ENCODE peak calls at places on chromosomes 11 and 22, in eight cellular contexts. One of them, this sample, is unnamed.

GRCh38 chr22:40083794-40084193 is 89.0 kb downstream of the FAM83F start:
- DNase-seq in PC-3: no peak
- DNase-seq in neural progenitor cell: no peak
- DNase-seq in IMR-90: no peak
- DNase-seq in hepatocyte: no peak
- DNase-seq in MM.1S: no peak
- DNase-seq in fibroblast of lung: no peak
- DNase-seq in HCT116: no peak
- DNase-seq in this sample: no peak

GRCh38 chr11:96744697-96745096 is 354.9 kb downstream of the JRKL start:
- DNase-seq in MM.1S: no peak
- DNase-seq in PC-3: no peak
- DNase-seq in HCT116: no peak
- DNase-seq in neural progenitor cell: no peak
- DNase-seq in fibroblast of lung: no peak
- DNase-seq in IMR-90: peak; percentile 16
- DNase-seq in hepatocyte: no peak
- DNase-seq in this sample: no peak

GRCh38 chr11:116692318-116693106 is 80.3 kb downstream of the BUD13 start:
- DNase-seq in fibroblast of lung: no peak
- DNase-seq in HCT116: no peak
- DNase-seq in MM.1S: no peak
- DNase-seq in hepatocyte: no peak
- DNase-seq in IMR-90: no peak
- DNase-seq in PC-3: no peak
- DNase-seq in neural progenitor cell: no peak
- DNase-seq in this sample: no peak

GRCh38 chr11:79626135-79626748 is 185.4 kb upstream of the TENM4 start:
- DNase-seq in MM.1S: peak; percentile 38
- DNase-seq in fibroblast of lung: peak; percentile 11
- DNase-seq in PC-3: peak; percentile 22
- DNase-seq in IMR-90: peak; percentile 2
- DNase-seq in HCT116: no peak
- DNase-seq in hepatocyte: no peak
- DNase-seq in neural progenitor cell: no peak
- DNase-seq in this sample: peak; percentile 6

GRCh38 chr11:3609416-3610265 is 32.2 kb downstream of the ART5 start:
- DNase-seq in PC-3: peak; percentile 64
- DNase-seq in hepatocyte: peak; percentile 63
- DNase-seq in neural progenitor cell: peak; percentile 61
- DNase-seq in fibroblast of lung: no peak
- DNase-seq in HCT116: peak; percentile 35
- DNase-seq in MM.1S: peak; percentile 40
- DNase-seq in IMR-90: peak; percentile 37
- DNase-seq in this sample: no peak

GRCh38 chr11:79957702-79958101 is 516.9 kb upstream of the TENM4 start:
- DNase-seq in hepatocyte: no peak
- DNase-seq in IMR-90: no peak
- DNase-seq in PC-3: no peak
- DNase-seq in HCT116: no peak
- DNase-seq in MM.1S: no peak
- DNase-seq in neural progenitor cell: no peak
- DNase-seq in fibroblast of lung: no peak
- DNase-seq in this sample: no peak

GRCh38 chr11:44329472-44330230 is 19.7 kb upstream of the ALX4 start:
- DNase-seq in MM.1S: no peak
- DNase-seq in IMR-90: no peak
- DNase-seq in neural progenitor cell: no peak
- DNase-seq in PC-3: no peak
- DNase-seq in HCT116: no peak
- DNase-seq in fibroblast of lung: no peak
- DNase-seq in hepatocyte: no peak
- DNase-seq in this sample: no peak

GRCh38 chr11:2770556-2771301 is 70.9 kb upstream of the KCNQ1OT1 start:
- DNase-seq in MM.1S: no peak
- DNase-seq in fibroblast of lung: no peak
- DNase-seq in IMR-90: no peak
- DNase-seq in PC-3: no peak
- DNase-seq in neural progenitor cell: peak; percentile 1
- DNase-seq in HCT116: no peak
- DNase-seq in hepatocyte: no peak
- DNase-seq in this sample: no peak

GRCh38 chr22:23418159-23418788 is 161.8 kb downstream of the IGLL1 start:
- DNase-seq in fibroblast of lung: no peak
- DNase-seq in IMR-90: no peak
- DNase-seq in neural progenitor cell: peak; percentile 1
- DNase-seq in PC-3: no peak
- DNase-seq in HCT116: no peak
- DNase-seq in hepatocyte: no peak
- DNase-seq in MM.1S: no peak
- DNase-seq in this sample: no peak

GRCh38 chr22:26549902-26550497 is 37.7 kb upstream of the TFIP11 start:
- DNase-seq in IMR-90: no peak
- DNase-seq in HCT116: no peak
- DNase-seq in hepatocyte: no peak
- DNase-seq in PC-3: no peak
- DNase-seq in MM.1S: no peak
- DNase-seq in neural progenitor cell: no peak
- DNase-seq in fibroblast of lung: peak; percentile 50
- DNase-seq in this sample: no peak

GRCh38 chr22:20216863-20217499 is 51.1 kb downstream of the RTN4R start:
- DNase-seq in hepatocyte: no peak
- DNase-seq in IMR-90: no peak
- DNase-seq in HCT116: no peak
- DNase-seq in PC-3: peak; percentile 47
- DNase-seq in MM.1S: no peak
- DNase-seq in fibroblast of lung: no peak
- DNase-seq in neural progenitor cell: no peak
- DNase-seq in this sample: no peak

GRCh38 chr11:75576445-75577049 is 14.5 kb downstream of the SERPINH1 start:
- DNase-seq in MM.1S: no peak
- DNase-seq in fibroblast of lung: peak; percentile 79
- DNase-seq in hepatocyte: peak; percentile 63
- DNase-seq in HCT116: no peak
- DNase-seq in PC-3: no peak
- DNase-seq in IMR-90: peak; percentile 63
- DNase-seq in neural progenitor cell: no peak
- DNase-seq in this sample: peak; percentile 68

GRCh38 chr11:7613394-7613720 is 59.9 kb downstream of the CYB5R2 start:
- DNase-seq in PC-3: no peak
- DNase-seq in fibroblast of lung: no peak
- DNase-seq in HCT116: no peak
- DNase-seq in hepatocyte: no peak
- DNase-seq in IMR-90: no peak
- DNase-seq in MM.1S: no peak
- DNase-seq in neural progenitor cell: no peak
- DNase-seq in this sample: no peak

GRCh38 chr22:35554297-35554845 is 13.7 kb downstream of the RASD2 start:
- DNase-seq in IMR-90: no peak
- DNase-seq in MM.1S: no peak
- DNase-seq in PC-3: no peak
- DNase-seq in neural progenitor cell: no peak
- DNase-seq in fibroblast of lung: peak; percentile 20
- DNase-seq in HCT116: no peak
- DNase-seq in hepatocyte: no peak
- DNase-seq in this sample: no peak

GRCh38 chr11:94544582-94544831 is 786 bp downstream of the FUT4 start:
- DNase-seq in MM.1S: no peak
- DNase-seq in HCT116: no peak
- DNase-seq in fibroblast of lung: no peak
- DNase-seq in IMR-90: no peak
- DNase-seq in PC-3: no peak
- DNase-seq in neural progenitor cell: no peak
- DNase-seq in hepatocyte: no peak
- DNase-seq in this sample: no peak

GRCh38 chr11:61298663-61299244 is 3.6 kb upstream of the VWCE start:
- DNase-seq in HCT116: no peak
- DNase-seq in MM.1S: no peak
- DNase-seq in PC-3: no peak
- DNase-seq in fibroblast of lung: peak; percentile 36
- DNase-seq in hepatocyte: peak; percentile 62
- DNase-seq in IMR-90: no peak
- DNase-seq in neural progenitor cell: no peak
- DNase-seq in this sample: no peak

GRCh38 chr11:122656631-122657101 is 1.1 kb downstream of the UBASH3B start:
- DNase-seq in hepatocyte: peak; percentile 42
- DNase-seq in HCT116: no peak
- DNase-seq in fibroblast of lung: peak; percentile 41
- DNase-seq in PC-3: peak; percentile 52
- DNase-seq in IMR-90: peak; percentile 56
- DNase-seq in MM.1S: peak; percentile 42
- DNase-seq in neural progenitor cell: peak; percentile 70
- DNase-seq in this sample: peak; percentile 39

GRCh38 chr11:47233989-47234668 is 14.5 kb downstream of the ACP2 start:
- DNase-seq in HCT116: no peak
- DNase-seq in hepatocyte: peak; percentile 51
- DNase-seq in neural progenitor cell: peak; percentile 59
- DNase-seq in fibroblast of lung: peak; percentile 73
- DNase-seq in PC-3: peak; percentile 87
- DNase-seq in IMR-90: peak; percentile 67
- DNase-seq in MM.1S: no peak
- DNase-seq in this sample: peak; percentile 54

DNA sequence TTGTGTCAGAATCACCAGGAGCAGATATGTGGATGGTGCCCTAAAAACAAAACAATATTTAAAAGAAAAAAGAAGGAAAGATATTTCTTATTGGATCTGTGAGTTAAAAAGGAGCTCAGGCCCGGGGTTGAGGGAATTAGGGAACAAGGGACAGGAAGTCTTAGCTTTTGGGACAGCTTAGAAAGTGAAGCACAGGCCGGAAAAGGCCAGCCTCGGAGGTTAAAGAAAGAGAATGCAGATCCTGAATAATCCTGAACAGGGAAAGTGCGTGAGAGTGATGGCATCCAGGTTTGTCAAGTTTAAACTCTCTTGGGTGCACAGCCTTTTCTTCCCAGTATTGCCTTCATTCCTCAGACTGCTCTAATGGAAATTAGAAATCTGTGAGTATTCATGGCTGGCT is 17.1 kb downstream of the ARHGAP42 start:
- DNase-seq in PC-3: no peak
- DNase-seq in hepatocyte: no peak
- DNase-seq in fibroblast of lung: no peak
- DNase-seq in MM.1S: no peak
- DNase-seq in IMR-90: no peak
- DNase-seq in neural progenitor cell: peak; percentile 53
- DNase-seq in HCT116: no peak
- DNase-seq in this sample: no peak
- TF ChIP-seq CTCF in PC-3: no peak
- TF ChIP-seq CTCF in hepatocyte: no peak
- TF ChIP-seq CTCF in fibroblast of lung: no peak
- TF ChIP-seq CTCF in MM.1S: no peak
- TF ChIP-seq CTCF in IMR-90: no peak
- TF ChIP-seq CTCF in neural progenitor cell: no peak
- TF ChIP-seq CTCF in HCT116: no peak
- TF ChIP-seq CTCF in this sample: no peak

GRCh38 chr11:4862447-4863236 is 13.6 kb upstream of the OR51S1 start:
- DNase-seq in hepatocyte: no peak
- DNase-seq in HCT116: no peak
- DNase-seq in PC-3: no peak
- DNase-seq in fibroblast of lung: no peak
- DNase-seq in neural progenitor cell: peak; percentile 8
- DNase-seq in MM.1S: no peak
- DNase-seq in IMR-90: no peak
- DNase-seq in this sample: no peak

GRCh38 chr11:4863893-4864292 is 14.9 kb upstream of the OR51S1 start:
- DNase-seq in hepatocyte: no peak
- DNase-seq in HCT116: no peak
- DNase-seq in IMR-90: no peak
- DNase-seq in PC-3: no peak
- DNase-seq in MM.1S: no peak
- DNase-seq in neural progenitor cell: no peak
- DNase-seq in fibroblast of lung: no peak
- DNase-seq in this sample: no peak

GRCh38 chr11:4865855-4866254 is 15.8 kb upstream of the OR51T1 start:
- DNase-seq in PC-3: no peak
- DNase-seq in MM.1S: no peak
- DNase-seq in hepatocyte: no peak
- DNase-seq in neural progenitor cell: no peak
- DNase-seq in HCT116: no peak
- DNase-seq in fibroblast of lung: no peak
- DNase-seq in IMR-90: no peak
- DNase-seq in this sample: no peak
- H4K20me1 ChIP-seq in PC-3: no peaks in the 10 kb centered on the region
- H4K20me1 ChIP-seq in MM.1S: no peaks in the 10 kb centered on the region
- H4K20me1 ChIP-seq in hepatocyte: no peaks in the 10 kb centered on the region
- H4K20me1 ChIP-seq in neural progenitor cell: no peaks in the 10 kb centered on the region
- H4K20me1 ChIP-seq in HCT116: no peaks in the 10 kb centered on the region
- H4K20me1 ChIP-seq in fibroblast of lung: no peaks in the 10 kb centered on the region
- H4K20me1 ChIP-seq in IMR-90: no peaks in the 10 kb centered on the region
- H4K20me1 ChIP-seq in this sample: no peaks in the 10 kb centered on the region

GRCh38 chr11:69293087-69293486 is 868 bp upstream of the MYEOV start:
- DNase-seq in HCT116: peak; percentile 44
- DNase-seq in fibroblast of lung: no peak
- DNase-seq in IMR-90: no peak
- DNase-seq in PC-3: peak; percentile 41
- DNase-seq in MM.1S: no peak
- DNase-seq in neural progenitor cell: peak; percentile 30
- DNase-seq in hepatocyte: no peak
- DNase-seq in this sample: no peak
- TF ChIP-seq CTCF in HCT116: peak; percentile 51
- TF ChIP-seq CTCF in fibroblast of lung: no peak
- TF ChIP-seq CTCF in IMR-90: no peak
- TF ChIP-seq CTCF in PC-3: no peak
- TF ChIP-seq CTCF in MM.1S: no peak
- TF ChIP-seq CTCF in neural progenitor cell: peak; percentile 17
- TF ChIP-seq CTCF in hepatocyte: no peak
- TF ChIP-seq CTCF in this sample: no peak

DNA sequence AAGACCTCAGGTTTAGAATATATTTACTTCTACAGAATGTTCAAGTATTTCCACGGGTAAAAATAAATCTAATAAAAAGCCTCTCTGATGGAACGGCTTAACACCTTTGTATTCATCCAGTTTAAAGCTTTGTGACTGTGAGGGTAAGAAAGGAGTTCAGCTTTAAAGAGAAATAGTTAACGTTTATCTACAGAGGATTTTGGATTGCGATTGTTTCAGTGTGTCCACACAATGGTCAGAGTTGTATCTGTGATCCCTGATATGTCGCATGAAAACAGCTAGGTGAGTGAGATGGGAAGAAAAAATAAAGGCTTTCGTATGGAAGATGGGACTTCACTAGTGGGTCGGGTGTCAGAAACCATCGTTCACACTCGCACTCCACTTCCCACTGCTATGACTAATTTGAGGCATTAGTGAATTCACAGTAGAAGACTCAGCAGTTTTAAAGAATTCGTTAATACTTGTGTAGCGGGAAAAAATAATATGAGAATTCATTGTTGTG is 1.6 kb downstream of the APLP2 start:
- DNase-seq in PC-3: peak; percentile 66
- DNase-seq in hepatocyte: no peak
- DNase-seq in fibroblast of lung: peak; percentile 57
- DNase-seq in IMR-90: peak; percentile 35
- DNase-seq in MM.1S: no peak
- DNase-seq in neural progenitor cell: no peak
- DNase-seq in HCT116: no peak
- DNase-seq in this sample: peak; percentile 42
- H4K20me1 ChIP-seq in PC-3: peaks cover 33% of the 10 kb centered on the region
- H4K20me1 ChIP-seq in hepatocyte: peaks cover 50% of the 10 kb centered on the region
- H4K20me1 ChIP-seq in fibroblast of lung: peaks cover 6% of the 10 kb centered on the region
- H4K20me1 ChIP-seq in IMR-90: peaks cover 26% of the 10 kb centered on the region
- H4K20me1 ChIP-seq in MM.1S: no peaks in the 10 kb centered on the region
- H4K20me1 ChIP-seq in neural progenitor cell: peaks cover 60% of the 10 kb centered on the region
- H4K20me1 ChIP-seq in HCT116: no peaks in the 10 kb centered on the region
- H4K20me1 ChIP-seq in this sample: peaks cover 48% of the 10 kb centered on the region

GRCh38 chr22:44037519-44038370 is 13.6 kb downstream of the PARVB start:
- DNase-seq in neural progenitor cell: no peak
- DNase-seq in IMR-90: peak; percentile 97
- DNase-seq in HCT116: peak; percentile 69
- DNase-seq in fibroblast of lung: peak; percentile 96
- DNase-seq in PC-3: peak; percentile 90
- DNase-seq in MM.1S: no peak
- DNase-seq in hepatocyte: peak; percentile 58
- DNase-seq in this sample: peak; percentile 93
- TF ChIP-seq CTCF in neural progenitor cell: no peak
- TF ChIP-seq CTCF in IMR-90: no peak
- TF ChIP-seq CTCF in HCT116: no peak
- TF ChIP-seq CTCF in fibroblast of lung: no peak
- TF ChIP-seq CTCF in PC-3: no peak
- TF ChIP-seq CTCF in MM.1S: no peak
- TF ChIP-seq CTCF in hepatocyte: no peak
- TF ChIP-seq CTCF in this sample: no peak

This sample was measured in astrocyte.